ENCODE peak calls at places on chromosomes 11 and 22, in seven cellular contexts. K, R, W, N, J, Q and P are unnamed samples.

GRCh38 chr11:34036456-34036855 is 15.1 kb upstream of the CAPRIN1 start:
- DNase-seq in N (no peak), Q (no peak), J (no peak), W (no peak), R (no peak), K (no peak), P (no peak)

GRCh38 chr11:57485217-57486007 is 25.1 kb downstream of the RTN4RL2 start:
- DNase-seq in N (no peak), W (no peak), R (no peak), Q (no peak), J (no peak), K (no peak), P (no peak)

GRCh38 chr11:72641900-72642814 is 32.1 kb downstream of the PDE2A start:
- DNase-seq in R (no peak), J (peak), N (no peak), Q (no peak), W (peak), K (peak), P (no peak)

GRCh38 chr22:17868771-17869170 is 94.5 kb upstream of the BID start:
- DNase-seq in Q (no peak), R (no peak), N (no peak), W (no peak), J (no peak), K (no peak), P (no peak)

GRCh38 chr11:26319906-26320305 is 12.0 kb upstream of the ANO3 start:
- DNase-seq in Q (no peak), K (no peak), J (no peak), N (no peak), W (no peak), R (no peak), P (no peak)

GRCh38 chr11:71137376-71137775 is 115.0 kb downstream of the SHANK2 start:
- DNase-seq in N (no peak), J (no peak), W (no peak), R (no peak), K (no peak), Q (no peak), P (no peak)

GRCh38 chr11:67282876-67283371 is 6.2 kb upstream of the ANKRD13D start:
- DNase-seq in K (no peak), R (no peak), W (no peak), J (no peak), Q (no peak), N (no peak), P (no peak)

GRCh38 chr11:27910186-27910941 is 197.6 kb downstream of the KIF18A start:
- DNase-seq in R (no peak), N (no peak), W (no peak), Q (no peak), J (no peak), K (no peak), P (no peak)

GRCh38 chr22:50317178-50317577 is 9.6 kb downstream of the DENND6B start:
- DNase-seq in Q (no peak), K (peak), R (no peak), J (no peak), W (no peak), N (no peak), P (no peak)

GRCh38 chr22:46749682-46750529 is 11.9 kb upstream of the CERK start:
- DNase-seq in J (no peak), Q (no peak), R (no peak), W (no peak), K (no peak), N (no peak), P (no peak)

GRCh38 chr11:62553839-62554361 is 7.3 kb upstream of the AHNAK start:
- DNase-seq in K (no peak), N (no peak), W (no peak), R (no peak), Q (no peak), J (no peak), P (no peak)

GRCh38 chr11:19187101-19187500 is 14.7 kb downstream of the CSRP3 start:
- DNase-seq in R (no peak), J (no peak), Q (no peak), K (no peak), N (no peak), W (no peak), P (no peak)

GRCh38 chr11:46238078-46238966 is 39.1 kb upstream of the CREB3L1 start:
- DNase-seq in W (peak), N (no peak), K (peak), R (peak), Q (no peak), J (peak), P (peak)

GRCh38 chr11:44136176-44136945 is 40.9 kb downstream of the EXT2 start:
- DNase-seq in N (no peak), J (no peak), W (no peak), K (no peak), Q (no peak), R (no peak), P (no peak)

GRCh38 chr22:29715240-29715639 is 4.6 kb upstream of the CABP7 start:
- DNase-seq in K (peak), R (no peak), W (no peak), Q (no peak), N (no peak), J (no peak), P (no peak)

GRCh38 chr11:14249121-14249963 is 109.6 kb downstream of the RRAS2 start:
- DNase-seq in W (peak), K (peak), R (peak), Q (no peak), N (peak), J (peak), P (peak)

GRCh38 chr22:50581031-50581949 is 1.4 kb downstream of the CHKB start:
- DNase-seq in Q (no peak), K (no peak), W (no peak), R (no peak), N (no peak), J (no peak), P (no peak)

GRCh38 chr11:73085189-73085875 is 56.8 kb downstream of the FCHSD2 start:
- DNase-seq in J (no peak), K (no peak), Q (no peak), W (no peak), N (peak), R (no peak), P (no peak)

GRCh38 chr22:18000441-18001039 is 23.8 kb downstream of the MICAL3 start:
- DNase-seq in Q (no peak), N (no peak), K (peak), W (peak), R (peak), J (peak), P (no peak)

GRCh38 chr11:75307058-75307457 is 44.4 kb downstream of the ARRB1 start:
- DNase-seq in N (no peak), R (no peak), Q (no peak), W (no peak), K (no peak), J (no peak), P (no peak)

GRCh38 chr11:78564037-78564888 is 10.4 kb downstream of the NARS2 start:
- DNase-seq in R (no peak), K (no peak), N (peak), Q (no peak), J (no peak), W (no peak), P (peak)

GRCh38 chr11:66080055-66080817 is 10.2 kb downstream of the PACS1 start:
- DNase-seq in K (no peak), Q (no peak), N (no peak), J (peak), W (no peak), R (peak), P (peak)

GRCh38 chr22:33561149-33561807 is 359.0 kb downstream of the LARGE1 start:
- DNase-seq in R (no peak), K (no peak), W (no peak), J (no peak), Q (no peak), N (no peak), P (no peak)

GRCh38 chr22:20531404-20532181 is 24.2 kb downstream of the MED15 start:
- DNase-seq in J (no peak), Q (no peak), K (no peak), R (no peak), N (peak), W (no peak), P (no peak)

GRCh38 chr22:48475661-48476345 is 1351.9 kb downstream of the BRD1 start:
- DNase-seq in W (no peak), N (no peak), R (no peak), K (no peak), Q (no peak), J (no peak), P (no peak)

GRCh38 chr11:122696662-122697061 is 41.1 kb downstream of the UBASH3B start:
- DNase-seq in R (peak), N (no peak), J (peak), K (no peak), W (no peak), Q (no peak), P (peak)

GRCh38 chr11:44534215-44534711 is 31.2 kb upstream of the CD82 start:
- DNase-seq in R (no peak), J (no peak), K (no peak), W (no peak), Q (no peak), N (no peak), P (no peak)

GRCh38 chr22:41650821-41651220 is 29.7 kb downstream of the XRCC6 start:
- DNase-seq in N (no peak), K (no peak), J (no peak), W (no peak), Q (no peak), R (no peak), P (no peak)

GRCh38 chr22:33044059-33044458 is 14.1 kb downstream of the SYN3 start:
- DNase-seq in W (no peak), J (no peak), K (no peak), Q (no peak), R (no peak), N (no peak), P (no peak)

GRCh38 chr11:8018742-8019631 is 31.9 kb downstream of the EIF3F start:
- DNase-seq in W (peak), Q (peak), N (peak), R (peak), J (peak), K (peak), P (peak)

GRCh38 chr11:120941000-120941399 is 82.9 kb upstream of the TBCEL start:
- DNase-seq in R (no peak), J (no peak), W (no peak), Q (no peak), K (no peak), N (no peak), P (no peak)

GRCh38 chr11:93236741-93237675 is 39.2 kb upstream of the SLC36A4 start:
- DNase-seq in Q (peak), W (no peak), R (no peak), J (no peak), N (peak), K (peak), P (no peak)

GRCh38 chr11:1888811-1889526 is 2.7 kb downstream of the PRR33 start:
- DNase-seq in K (no peak), J (peak), R (peak), N (no peak), Q (no peak), W (no peak), P (peak)